ENCODE peak calls at places on chromosomes 7 and 10, in nine cellular contexts. G is stimulated activated CD4-positive, alpha-beta T cell treated with anti-CD3 and anti-CD28 coated beads, Interleukin-2, amount 100 ng/mL, for 24 hours; S is HTR-8/SVneo; X is amniotic stem cell; W is CD8-positive, alpha-beta T cell; Y is stimulated activated naive CD4-positive, alpha-beta T cell; M is Kasumi-1; V is psoas muscle; T is GF-D8. L is an unnamed sample.
A peak's percentile ranks its signal among the peaks of the same experiment; 100 is the strongest.

GRCh38 chr7:85851571-85852193 is 664.8 kb upstream of the SEMA3D start:
- DNase-seq in S (peak; percentile 10), W (no peak), G (no peak), T (peak; percentile 16), Y (no peak), M (peak; percentile 90), V (no peak), X (no peak), L (no peak)

GRCh38 chr10:125370578-125370977 is 210.2 kb upstream of the CTBP2 start:
- DNase-seq in X (no peak), V (no peak), S (no peak), T (no peak), M (no peak), W (no peak), Y (no peak), G (no peak), L (no peak)

GRCh38 chr10:86872757-86873156 is 84.7 kb downstream of the MMRN2 start:
- DNase-seq in S (no peak), T (peak; percentile 19), W (no peak), X (no peak), G (no peak), V (no peak), Y (no peak), M (peak; percentile 95), L (no peak)

GRCh38 chr10:33009244-33010131 is 51.5 kb upstream of the ITGB1 start:
- DNase-seq in W (no peak), G (no peak), Y (no peak), X (no peak), T (no peak), M (no peak), V (no peak), S (no peak), L (no peak)

GRCh38 chr10:80633910-80634309 is 96.2 kb downstream of the SH2D4B start:
- DNase-seq in M (no peak), T (no peak), G (no peak), S (no peak), W (no peak), Y (no peak), V (no peak), X (no peak), L (no peak)

GRCh38 chr10:99996934-99997648 is 12.7 kb downstream of the DNMBP start:
- DNase-seq in X (no peak), G (no peak), S (no peak), V (no peak), M (no peak), Y (no peak), T (no peak), W (no peak), L (no peak)

GRCh38 chr10:7696545-7696944 is 6.6 kb upstream of the ITIH2 start:
- DNase-seq in T (no peak), G (no peak), Y (no peak), M (no peak), S (no peak), X (no peak), W (no peak), V (no peak), L (peak; percentile 77)

GRCh38 chr10:73060738-73061635 is 35.7 kb downstream of the P4HA1 start:
- DNase-seq in V (no peak), Y (peak; percentile 6), G (no peak), M (peak; percentile 77), W (no peak), T (peak; percentile 17), X (no peak), S (peak; percentile 39), L (no peak)

GRCh38 chr7:44261239-44261638 is 60.5 kb downstream of the YKT6 start:
- DNase-seq in T (no peak), M (no peak), S (no peak), V (no peak), Y (no peak), G (no peak), W (no peak), X (no peak), L (no peak)

GRCh38 chr10:89555688-89556445 is 20.5 kb upstream of the SLC16A12 start:
- DNase-seq in W (no peak), X (no peak), V (no peak), M (no peak), S (no peak), T (no peak), G (no peak), Y (no peak), L (no peak)

GRCh38 chr10:527416-527815 is 162.1 kb downstream of the DIP2C start:
- DNase-seq in V (no peak), W (no peak), Y (no peak), S (no peak), T (no peak), G (no peak), M (no peak), X (no peak), L (no peak)

GRCh38 chr7:130032698-130033097 is 18.5 kb downstream of the ZC3HC1 start:
- DNase-seq in X (no peak), T (no peak), Y (no peak), G (no peak), S (no peak), M (no peak), W (no peak), V (no peak), L (no peak)

GRCh38 chr7:117993377-117994003 is 120.2 kb upstream of the CTTNBP2 start:
- DNase-seq in V (no peak), M (peak; percentile 78), S (peak; percentile 2), Y (no peak), G (no peak), W (no peak), X (no peak), T (no peak), L (no peak)

GRCh38 chr7:138449580-138449979 is 10.5 kb upstream of the TRIM24 start:
- DNase-seq in X (no peak), V (no peak), Y (peak; percentile 25), W (peak; percentile 36), S (no peak), T (no peak), G (peak; percentile 56), M (no peak), L (no peak)

GRCh38 chr7:39741942-39742623 is 118.7 kb downstream of the RALA start:
- DNase-seq in G (peak; percentile 45), S (no peak), T (peak; percentile 21), X (no peak), M (peak; percentile 57), W (peak; percentile 16), Y (peak; percentile 32), V (no peak), L (no peak)

GRCh38 chr7:5870311-5870710 is 10.3 kb upstream of the OCM start:
- DNase-seq in S (no peak), T (no peak), Y (no peak), X (no peak), G (no peak), W (no peak), M (no peak), V (no peak), L (no peak)

GRCh38 chr10:37991655-37992054 is 15.2 kb upstream of the ZNF25 start:
- DNase-seq in S (no peak), T (no peak), W (no peak), G (no peak), X (no peak), Y (no peak), V (no peak), M (no peak), L (no peak)

GRCh38 chr7:927031-927671 is 27.3 kb downstream of the ADAP1 start:
- DNase-seq in V (peak; percentile 40), M (no peak), W (no peak), G (no peak), T (no peak), Y (no peak), X (no peak), S (no peak), L (peak; percentile 33)

GRCh38 chr7:45001138-45001694 is 1.2 kb downstream of the CCM2 start:
- DNase-seq in X (no peak), W (peak; percentile 43), G (peak; percentile 71), S (no peak), M (peak; percentile 44), T (no peak), V (no peak), Y (peak; percentile 65), L (no peak)

GRCh38 chr10:108147346-108147745 is 982.8 kb upstream of the SORCS1 start:
- DNase-seq in T (no peak), W (no peak), X (no peak), G (no peak), M (no peak), Y (no peak), S (no peak), V (no peak), L (no peak)

GRCh38 chr10:118669020-118669766 is 73.7 kb upstream of the PRLHR start:
- DNase-seq in G (no peak), W (no peak), S (no peak), X (no peak), M (peak; percentile 44), T (no peak), Y (no peak), V (no peak), L (no peak)

GRCh38 chr7:148142660-148143248 is 447.8 kb upstream of the C7orf33 start:
- DNase-seq in Y (no peak), V (no peak), G (no peak), W (no peak), S (no peak), T (no peak), X (peak; percentile 34), M (peak; percentile 74), L (no peak)

GRCh38 chr7:64630496-64630895 is 35.4 kb upstream of the ZNF107 start:
- DNase-seq in S (peak; percentile 0), V (no peak), W (no peak), Y (peak; percentile 12), X (no peak), M (peak; percentile 54), G (no peak), T (no peak), L (no peak)

GRCh38 chr10:74924251-74924954 is 98.0 kb downstream of the KAT6B start:
- DNase-seq in Y (no peak), G (no peak), V (no peak), M (no peak), W (no peak), T (no peak), S (peak; percentile 63), X (peak; percentile 64), L (no peak)

GRCh38 chr7:101156866-101157589 is 2.8 kb downstream of the AP1S1 start:
- DNase-seq in Y (no peak), M (no peak), X (no peak), T (no peak), V (no peak), G (no peak), W (no peak), S (no peak), L (no peak)

GRCh38 chr10:102399217-102400021 is 3.9 kb downstream of the NFKB2 start:
- DNase-seq in M (peak; percentile 91), W (peak; percentile 83), V (peak; percentile 94), S (peak; percentile 79), Y (peak; percentile 89), X (no peak), G (peak; percentile 86), T (peak; percentile 41), L (peak; percentile 96)

GRCh38 chr10:66747451-66747850 is 178.4 kb upstream of the LRRTM3 start:
- DNase-seq in M (no peak), G (no peak), X (peak; percentile 83), W (no peak), S (peak; percentile 72), Y (no peak), T (no peak), V (no peak), L (no peak)

GRCh38 chr10:83037653-83038052 is 1101.7 kb upstream of the GHITM start:
- DNase-seq in G (no peak), W (no peak), V (no peak), Y (no peak), M (no peak), S (no peak), X (no peak), T (no peak), L (no peak)

GRCh38 chr7:157007470-157008066 is 2.9 kb downstream of the MNX1 start:
- DNase-seq in X (no peak), G (no peak), W (no peak), T (no peak), V (no peak), S (no peak), Y (no peak), M (no peak), L (no peak)

GRCh38 chr7:94301024-94301588 is 93.6 kb upstream of the COL1A2 start:
- DNase-seq in V (peak; percentile 82), W (no peak), T (no peak), G (no peak), S (peak; percentile 62), Y (no peak), M (no peak), X (peak; percentile 87), L (peak; percentile 79)